ENCODE peak calls at places on chromosomes 2 and 18, in eight cellular contexts. One of them, this sample, is unnamed.

GRCh38 chr2:200428961-200429665 is 80.8 kb downstream of the KCTD18 start:
- DNase-seq in foreskin fibroblast: no peak
- DNase-seq in pons: no peak
- DNase-seq in stimulated activated CD8-positive, alpha-beta memory T cell treated with anti-CD3 and anti-CD28 coated beads, Interleukin-7, amount 100 ng/mL, for 24 hours: no peak
- DNase-seq in C1 segment of cervical spinal cord: no peak
- DNase-seq in heart left ventricle: no peak
- DNase-seq in thyroid gland: no peak
- DNase-seq in Right ventricle myocardium superior: no peak
- DNase-seq in this sample: no peak

GRCh38 chr2:120930861-120931260 is 195.2 kb downstream of the GLI2 start:
- DNase-seq in heart left ventricle: no peak
- DNase-seq in foreskin fibroblast: no peak
- DNase-seq in thyroid gland: no peak
- DNase-seq in stimulated activated CD8-positive, alpha-beta memory T cell treated with anti-CD3 and anti-CD28 coated beads, Interleukin-7, amount 100 ng/mL, for 24 hours: no peak
- DNase-seq in Right ventricle myocardium superior: no peak
- DNase-seq in C1 segment of cervical spinal cord: no peak
- DNase-seq in pons: no peak
- DNase-seq in this sample: no peak

GRCh38 chr2:75667884-75668283 is 21.3 kb downstream of the MRPL19 start:
- DNase-seq in stimulated activated CD8-positive, alpha-beta memory T cell treated with anti-CD3 and anti-CD28 coated beads, Interleukin-7, amount 100 ng/mL, for 24 hours: no peak
- DNase-seq in thyroid gland: no peak
- DNase-seq in C1 segment of cervical spinal cord: no peak
- DNase-seq in heart left ventricle: no peak
- DNase-seq in Right ventricle myocardium superior: no peak
- DNase-seq in foreskin fibroblast: no peak
- DNase-seq in pons: no peak
- DNase-seq in this sample: no peak

GRCh38 chr18:32974421-32975165 is 201.8 kb upstream of the KLHL14 start:
- DNase-seq in stimulated activated CD8-positive, alpha-beta memory T cell treated with anti-CD3 and anti-CD28 coated beads, Interleukin-7, amount 100 ng/mL, for 24 hours: no peak
- DNase-seq in heart left ventricle: no peak
- DNase-seq in C1 segment of cervical spinal cord: no peak
- DNase-seq in foreskin fibroblast: peak
- DNase-seq in Right ventricle myocardium superior: no peak
- DNase-seq in thyroid gland: peak
- DNase-seq in pons: no peak
- DNase-seq in this sample: no peak

GRCh38 chr2:111225871-111226270 is 105.2 kb downstream of the BCL2L11 start:
- DNase-seq in heart left ventricle: no peak
- DNase-seq in Right ventricle myocardium superior: no peak
- DNase-seq in foreskin fibroblast: no peak
- DNase-seq in stimulated activated CD8-positive, alpha-beta memory T cell treated with anti-CD3 and anti-CD28 coated beads, Interleukin-7, amount 100 ng/mL, for 24 hours: no peak
- DNase-seq in thyroid gland: peak
- DNase-seq in pons: no peak
- DNase-seq in C1 segment of cervical spinal cord: no peak
- DNase-seq in this sample: no peak

GRCh38 chr2:72137498-72138010 is 10.1 kb downstream of the CYP26B1 start:
- DNase-seq in foreskin fibroblast: peak
- DNase-seq in C1 segment of cervical spinal cord: no peak
- DNase-seq in pons: peak
- DNase-seq in heart left ventricle: peak
- DNase-seq in stimulated activated CD8-positive, alpha-beta memory T cell treated with anti-CD3 and anti-CD28 coated beads, Interleukin-7, amount 100 ng/mL, for 24 hours: peak
- DNase-seq in Right ventricle myocardium superior: peak
- DNase-seq in thyroid gland: peak
- DNase-seq in this sample: peak

GRCh38 chr2:28449126-28449488 is 46.8 kb upstream of the PLB1 start:
- DNase-seq in pons: no peak
- DNase-seq in C1 segment of cervical spinal cord: no peak
- DNase-seq in stimulated activated CD8-positive, alpha-beta memory T cell treated with anti-CD3 and anti-CD28 coated beads, Interleukin-7, amount 100 ng/mL, for 24 hours: no peak
- DNase-seq in thyroid gland: no peak
- DNase-seq in Right ventricle myocardium superior: no peak
- DNase-seq in foreskin fibroblast: no peak
- DNase-seq in heart left ventricle: no peak
- DNase-seq in this sample: no peak

GRCh38 chr2:38030590-38031326 is 45.2 kb downstream of the CYP1B1 start:
- DNase-seq in thyroid gland: no peak
- DNase-seq in stimulated activated CD8-positive, alpha-beta memory T cell treated with anti-CD3 and anti-CD28 coated beads, Interleukin-7, amount 100 ng/mL, for 24 hours: no peak
- DNase-seq in heart left ventricle: no peak
- DNase-seq in Right ventricle myocardium superior: peak
- DNase-seq in C1 segment of cervical spinal cord: no peak
- DNase-seq in foreskin fibroblast: no peak
- DNase-seq in pons: no peak
- DNase-seq in this sample: no peak

GRCh38 chr2:201680743-201681142 is 17.7 kb downstream of the MPP4 start:
- DNase-seq in C1 segment of cervical spinal cord: no peak
- DNase-seq in thyroid gland: no peak
- DNase-seq in heart left ventricle: no peak
- DNase-seq in pons: no peak
- DNase-seq in foreskin fibroblast: peak
- DNase-seq in stimulated activated CD8-positive, alpha-beta memory T cell treated with anti-CD3 and anti-CD28 coated beads, Interleukin-7, amount 100 ng/mL, for 24 hours: no peak
- DNase-seq in Right ventricle myocardium superior: no peak
- DNase-seq in this sample: no peak

GRCh38 chr2:205712983-205713531 is 30.8 kb downstream of the NRP2 start:
- DNase-seq in thyroid gland: no peak
- DNase-seq in foreskin fibroblast: no peak
- DNase-seq in C1 segment of cervical spinal cord: no peak
- DNase-seq in Right ventricle myocardium superior: no peak
- DNase-seq in heart left ventricle: no peak
- DNase-seq in pons: no peak
- DNase-seq in stimulated activated CD8-positive, alpha-beta memory T cell treated with anti-CD3 and anti-CD28 coated beads, Interleukin-7, amount 100 ng/mL, for 24 hours: no peak
- DNase-seq in this sample: no peak

GRCh38 chr2:73028841-73029240 is 42.7 kb downstream of the SFXN5 start:
- DNase-seq in C1 segment of cervical spinal cord: no peak
- DNase-seq in stimulated activated CD8-positive, alpha-beta memory T cell treated with anti-CD3 and anti-CD28 coated beads, Interleukin-7, amount 100 ng/mL, for 24 hours: no peak
- DNase-seq in heart left ventricle: no peak
- DNase-seq in thyroid gland: no peak
- DNase-seq in Right ventricle myocardium superior: no peak
- DNase-seq in pons: no peak
- DNase-seq in foreskin fibroblast: peak
- DNase-seq in this sample: peak

GRCh38 chr18:9787126-9787525 is 79.0 kb downstream of the RAB31 start:
- DNase-seq in heart left ventricle: no peak
- DNase-seq in pons: no peak
- DNase-seq in Right ventricle myocardium superior: no peak
- DNase-seq in C1 segment of cervical spinal cord: no peak
- DNase-seq in stimulated activated CD8-positive, alpha-beta memory T cell treated with anti-CD3 and anti-CD28 coated beads, Interleukin-7, amount 100 ng/mL, for 24 hours: no peak
- DNase-seq in thyroid gland: no peak
- DNase-seq in foreskin fibroblast: no peak
- DNase-seq in this sample: peak

GRCh38 chr2:128293870-128294455 is 24.7 kb downstream of the HS6ST1 start:
- DNase-seq in heart left ventricle: no peak
- DNase-seq in thyroid gland: no peak
- DNase-seq in pons: no peak
- DNase-seq in stimulated activated CD8-positive, alpha-beta memory T cell treated with anti-CD3 and anti-CD28 coated beads, Interleukin-7, amount 100 ng/mL, for 24 hours: no peak
- DNase-seq in Right ventricle myocardium superior: peak
- DNase-seq in foreskin fibroblast: no peak
- DNase-seq in C1 segment of cervical spinal cord: no peak
- DNase-seq in this sample: no peak

GRCh38 chr2:221606369-221606768 is 34.3 kb upstream of the EPHA4 start:
- DNase-seq in thyroid gland: no peak
- DNase-seq in Right ventricle myocardium superior: no peak
- DNase-seq in stimulated activated CD8-positive, alpha-beta memory T cell treated with anti-CD3 and anti-CD28 coated beads, Interleukin-7, amount 100 ng/mL, for 24 hours: no peak
- DNase-seq in heart left ventricle: no peak
- DNase-seq in foreskin fibroblast: no peak
- DNase-seq in C1 segment of cervical spinal cord: no peak
- DNase-seq in pons: no peak
- DNase-seq in this sample: no peak

GRCh38 chr18:32922951-32923430 is 150.2 kb upstream of the KLHL14 start:
- DNase-seq in stimulated activated CD8-positive, alpha-beta memory T cell treated with anti-CD3 and anti-CD28 coated beads, Interleukin-7, amount 100 ng/mL, for 24 hours: no peak
- DNase-seq in pons: no peak
- DNase-seq in C1 segment of cervical spinal cord: no peak
- DNase-seq in heart left ventricle: no peak
- DNase-seq in foreskin fibroblast: no peak
- DNase-seq in thyroid gland: no peak
- DNase-seq in Right ventricle myocardium superior: no peak
- DNase-seq in this sample: peak

GRCh38 chr2:233053928-233054774 is 6.0 kb upstream of the INPP5D start:
- DNase-seq in C1 segment of cervical spinal cord: no peak
- DNase-seq in foreskin fibroblast: peak
- DNase-seq in pons: peak
- DNase-seq in stimulated activated CD8-positive, alpha-beta memory T cell treated with anti-CD3 and anti-CD28 coated beads, Interleukin-7, amount 100 ng/mL, for 24 hours: peak
- DNase-seq in thyroid gland: peak
- DNase-seq in heart left ventricle: peak
- DNase-seq in Right ventricle myocardium superior: peak
- DNase-seq in this sample: no peak

GRCh38 chr2:72134997-72135800 is 12.5 kb downstream of the CYP26B1 start:
- DNase-seq in foreskin fibroblast: no peak
- DNase-seq in heart left ventricle: no peak
- DNase-seq in pons: no peak
- DNase-seq in Right ventricle myocardium superior: peak
- DNase-seq in C1 segment of cervical spinal cord: no peak
- DNase-seq in stimulated activated CD8-positive, alpha-beta memory T cell treated with anti-CD3 and anti-CD28 coated beads, Interleukin-7, amount 100 ng/mL, for 24 hours: no peak
- DNase-seq in thyroid gland: no peak
- DNase-seq in this sample: no peak

GRCh38 chr2:844725-845124 is 105.9 kb upstream of the SNTG2 start:
- DNase-seq in thyroid gland: no peak
- DNase-seq in stimulated activated CD8-positive, alpha-beta memory T cell treated with anti-CD3 and anti-CD28 coated beads, Interleukin-7, amount 100 ng/mL, for 24 hours: no peak
- DNase-seq in heart left ventricle: no peak
- DNase-seq in C1 segment of cervical spinal cord: no peak
- DNase-seq in Right ventricle myocardium superior: no peak
- DNase-seq in foreskin fibroblast: peak
- DNase-seq in pons: no peak
- DNase-seq in this sample: peak

GRCh38 chr2:135948642-135949355 is 36.6 kb downstream of the DARS1 start:
- DNase-seq in thyroid gland: no peak
- DNase-seq in pons: no peak
- DNase-seq in heart left ventricle: no peak
- DNase-seq in foreskin fibroblast: peak
- DNase-seq in stimulated activated CD8-positive, alpha-beta memory T cell treated with anti-CD3 and anti-CD28 coated beads, Interleukin-7, amount 100 ng/mL, for 24 hours: no peak
- DNase-seq in Right ventricle myocardium superior: peak
- DNase-seq in C1 segment of cervical spinal cord: no peak
- DNase-seq in this sample: no peak

GRCh38 chr2:88071365-88071764 is 3.7 kb downstream of the SMYD1 start:
- DNase-seq in pons: no peak
- DNase-seq in heart left ventricle: no peak
- DNase-seq in stimulated activated CD8-positive, alpha-beta memory T cell treated with anti-CD3 and anti-CD28 coated beads, Interleukin-7, amount 100 ng/mL, for 24 hours: no peak
- DNase-seq in foreskin fibroblast: no peak
- DNase-seq in thyroid gland: no peak
- DNase-seq in C1 segment of cervical spinal cord: no peak
- DNase-seq in Right ventricle myocardium superior: no peak
- DNase-seq in this sample: no peak

GRCh38 chr2:231371430-231372054 is 24.0 kb upstream of the B3GNT7 start:
- DNase-seq in heart left ventricle: no peak
- DNase-seq in pons: peak
- DNase-seq in stimulated activated CD8-positive, alpha-beta memory T cell treated with anti-CD3 and anti-CD28 coated beads, Interleukin-7, amount 100 ng/mL, for 24 hours: no peak
- DNase-seq in Right ventricle myocardium superior: peak
- DNase-seq in foreskin fibroblast: no peak
- DNase-seq in thyroid gland: no peak
- DNase-seq in C1 segment of cervical spinal cord: no peak
- DNase-seq in this sample: no peak

GRCh38 chr2:234708717-234709116 is 211.8 kb upstream of the ARL4C start:
- DNase-seq in C1 segment of cervical spinal cord: no peak
- DNase-seq in foreskin fibroblast: no peak
- DNase-seq in stimulated activated CD8-positive, alpha-beta memory T cell treated with anti-CD3 and anti-CD28 coated beads, Interleukin-7, amount 100 ng/mL, for 24 hours: no peak
- DNase-seq in thyroid gland: no peak
- DNase-seq in Right ventricle myocardium superior: no peak
- DNase-seq in heart left ventricle: no peak
- DNase-seq in pons: no peak
- DNase-seq in this sample: no peak

GRCh38 chr2:145374165-145374564 is 854.2 kb upstream of the ZEB2 start:
- DNase-seq in Right ventricle myocardium superior: no peak
- DNase-seq in thyroid gland: no peak
- DNase-seq in foreskin fibroblast: no peak
- DNase-seq in C1 segment of cervical spinal cord: no peak
- DNase-seq in stimulated activated CD8-positive, alpha-beta memory T cell treated with anti-CD3 and anti-CD28 coated beads, Interleukin-7, amount 100 ng/mL, for 24 hours: no peak
- DNase-seq in pons: no peak
- DNase-seq in heart left ventricle: no peak
- DNase-seq in this sample: no peak

GRCh38 chr2:95354469-95354901 is 48.0 kb upstream of the FAHD2A start:
- DNase-seq in C1 segment of cervical spinal cord: no peak
- DNase-seq in Right ventricle myocardium superior: peak
- DNase-seq in heart left ventricle: no peak
- DNase-seq in stimulated activated CD8-positive, alpha-beta memory T cell treated with anti-CD3 and anti-CD28 coated beads, Interleukin-7, amount 100 ng/mL, for 24 hours: no peak
- DNase-seq in pons: no peak
- DNase-seq in foreskin fibroblast: no peak
- DNase-seq in thyroid gland: no peak
- DNase-seq in this sample: no peak

GRCh38 chr18:48575658-48576453 is 37.0 kb downstream of the CTIF start:
- DNase-seq in Right ventricle myocardium superior: no peak
- DNase-seq in foreskin fibroblast: no peak
- DNase-seq in stimulated activated CD8-positive, alpha-beta memory T cell treated with anti-CD3 and anti-CD28 coated beads, Interleukin-7, amount 100 ng/mL, for 24 hours: no peak
- DNase-seq in heart left ventricle: no peak
- DNase-seq in C1 segment of cervical spinal cord: peak
- DNase-seq in pons: peak
- DNase-seq in thyroid gland: no peak
- DNase-seq in this sample: no peak

GRCh38 chr2:44746856-44747612 is 194.5 kb upstream of the SIX3 start:
- DNase-seq in foreskin fibroblast: peak
- DNase-seq in stimulated activated CD8-positive, alpha-beta memory T cell treated with anti-CD3 and anti-CD28 coated beads, Interleukin-7, amount 100 ng/mL, for 24 hours: no peak
- DNase-seq in pons: no peak
- DNase-seq in Right ventricle myocardium superior: no peak
- DNase-seq in heart left ventricle: no peak
- DNase-seq in thyroid gland: no peak
- DNase-seq in C1 segment of cervical spinal cord: no peak
- DNase-seq in this sample: no peak

GRCh38 chr2:61179701-61180639 is 18.0 kb downstream of the C2orf74 start:
- DNase-seq in heart left ventricle: peak
- DNase-seq in stimulated activated CD8-positive, alpha-beta memory T cell treated with anti-CD3 and anti-CD28 coated beads, Interleukin-7, amount 100 ng/mL, for 24 hours: no peak
- DNase-seq in thyroid gland: peak
- DNase-seq in Right ventricle myocardium superior: peak
- DNase-seq in pons: peak
- DNase-seq in foreskin fibroblast: peak
- DNase-seq in C1 segment of cervical spinal cord: peak
- DNase-seq in this sample: no peak

GRCh38 chr2:625415-626135 is 51.6 kb downstream of the TMEM18 start:
- DNase-seq in heart left ventricle: no peak
- DNase-seq in foreskin fibroblast: no peak
- DNase-seq in pons: no peak
- DNase-seq in stimulated activated CD8-positive, alpha-beta memory T cell treated with anti-CD3 and anti-CD28 coated beads, Interleukin-7, amount 100 ng/mL, for 24 hours: no peak
- DNase-seq in C1 segment of cervical spinal cord: no peak
- DNase-seq in Right ventricle myocardium superior: no peak
- DNase-seq in thyroid gland: peak
- DNase-seq in this sample: no peak

GRCh38 chr18:75455249-75456183 is 28.0 kb upstream of the SMIM21 start:
- DNase-seq in thyroid gland: peak
- DNase-seq in Right ventricle myocardium superior: peak
- DNase-seq in C1 segment of cervical spinal cord: no peak
- DNase-seq in heart left ventricle: no peak
- DNase-seq in foreskin fibroblast: peak
- DNase-seq in stimulated activated CD8-positive, alpha-beta memory T cell treated with anti-CD3 and anti-CD28 coated beads, Interleukin-7, amount 100 ng/mL, for 24 hours: no peak
- DNase-seq in pons: peak
- DNase-seq in this sample: no peak

GRCh38 chr2:226057365-226057764 is 657.9 kb downstream of the NYAP2 start:
- DNase-seq in C1 segment of cervical spinal cord: no peak
- DNase-seq in thyroid gland: no peak
- DNase-seq in pons: no peak
- DNase-seq in Right ventricle myocardium superior: no peak
- DNase-seq in foreskin fibroblast: no peak
- DNase-seq in heart left ventricle: no peak
- DNase-seq in stimulated activated CD8-positive, alpha-beta memory T cell treated with anti-CD3 and anti-CD28 coated beads, Interleukin-7, amount 100 ng/mL, for 24 hours: no peak
- DNase-seq in this sample: no peak

GRCh38 chr2:5742126-5742525 is 49.9 kb downstream of the SOX11 start:
- DNase-seq in pons: no peak
- DNase-seq in C1 segment of cervical spinal cord: no peak
- DNase-seq in stimulated activated CD8-positive, alpha-beta memory T cell treated with anti-CD3 and anti-CD28 coated beads, Interleukin-7, amount 100 ng/mL, for 24 hours: no peak
- DNase-seq in foreskin fibroblast: no peak
- DNase-seq in Right ventricle myocardium superior: no peak
- DNase-seq in thyroid gland: no peak
- DNase-seq in heart left ventricle: no peak
- DNase-seq in this sample: no peak

GRCh38 chr2:180413331-180413730 is 406.2 kb upstream of the CWC22 start:
- DNase-seq in pons: no peak
- DNase-seq in thyroid gland: no peak
- DNase-seq in C1 segment of cervical spinal cord: no peak
- DNase-seq in Right ventricle myocardium superior: no peak
- DNase-seq in heart left ventricle: no peak
- DNase-seq in foreskin fibroblast: no peak
- DNase-seq in stimulated activated CD8-positive, alpha-beta memory T cell treated with anti-CD3 and anti-CD28 coated beads, Interleukin-7, amount 100 ng/mL, for 24 hours: no peak
- DNase-seq in this sample: no peak

GRCh38 chr2:102473020-102473419 is at the start of gene SLC9A4:
- DNase-seq in stimulated activated CD8-positive, alpha-beta memory T cell treated with anti-CD3 and anti-CD28 coated beads, Interleukin-7, amount 100 ng/mL, for 24 hours: peak
- DNase-seq in thyroid gland: peak
- DNase-seq in C1 segment of cervical spinal cord: no peak
- DNase-seq in foreskin fibroblast: peak
- DNase-seq in Right ventricle myocardium superior: no peak
- DNase-seq in pons: peak
- DNase-seq in heart left ventricle: no peak
- DNase-seq in this sample: peak

GRCh38 chr2:212595036-212595654 is 56.5 kb upstream of the ERBB4 start:
- DNase-seq in foreskin fibroblast: peak
- DNase-seq in stimulated activated CD8-positive, alpha-beta memory T cell treated with anti-CD3 and anti-CD28 coated beads, Interleukin-7, amount 100 ng/mL, for 24 hours: no peak
- DNase-seq in thyroid gland: no peak
- DNase-seq in pons: peak
- DNase-seq in C1 segment of cervical spinal cord: no peak
- DNase-seq in Right ventricle myocardium superior: no peak
- DNase-seq in heart left ventricle: no peak
- DNase-seq in this sample: no peak

This sample was measured in MV-4-11.